ENCODE peak calls at places on chromosomes 16 and 17, in six cellular contexts. One of them, this sample, is unnamed.

GRCh38 chr16:4064950-4065352 is 51.3 kb downstream of the ADCY9 start:
- DNase-seq in AG04449: no peak
- DNase-seq in transverse colon: no peak
- DNase-seq in left ventricle myocardium inferior: no peak
- DNase-seq in adrenal gland: no peak
- DNase-seq in ascending aorta: no peak
- DNase-seq in this sample: no peak

GRCh38 chr17:1648582-1649115 is 1.0 kb downstream of the RILP start:
- DNase-seq in AG04449: peak
- DNase-seq in ascending aorta: peak
- DNase-seq in left ventricle myocardium inferior: peak
- DNase-seq in adrenal gland: peak
- DNase-seq in transverse colon: peak
- DNase-seq in this sample: peak

GRCh38 chr17:69342896-69343644 is 16.1 kb upstream of the ABCA5 start:
- DNase-seq in ascending aorta: no peak
- DNase-seq in transverse colon: no peak
- DNase-seq in adrenal gland: no peak
- DNase-seq in left ventricle myocardium inferior: no peak
- DNase-seq in AG04449: no peak
- DNase-seq in this sample: no peak

GRCh38 chr17:78020717-78021108 is 62.2 kb downstream of the TNRC6C start:
- DNase-seq in adrenal gland: no peak
- DNase-seq in left ventricle myocardium inferior: no peak
- DNase-seq in transverse colon: no peak
- DNase-seq in AG04449: no peak
- DNase-seq in ascending aorta: no peak
- DNase-seq in this sample: peak

GRCh38 chr17:57889892-57890856 is 40.3 kb upstream of the MRPS23 start:
- DNase-seq in left ventricle myocardium inferior: peak
- DNase-seq in transverse colon: peak
- DNase-seq in AG04449: no peak
- DNase-seq in ascending aorta: peak
- DNase-seq in adrenal gland: peak
- DNase-seq in this sample: peak

GRCh38 chr16:77786448-77786847 is 1.9 kb upstream of the VAT1L start:
- DNase-seq in left ventricle myocardium inferior: no peak
- DNase-seq in ascending aorta: no peak
- DNase-seq in adrenal gland: no peak
- DNase-seq in transverse colon: no peak
- DNase-seq in AG04449: no peak
- DNase-seq in this sample: no peak

GRCh38 chr17:27771576-27771975 is 28.8 kb downstream of the NOS2 start:
- DNase-seq in transverse colon: no peak
- DNase-seq in adrenal gland: no peak
- DNase-seq in AG04449: no peak
- DNase-seq in ascending aorta: no peak
- DNase-seq in left ventricle myocardium inferior: no peak
- DNase-seq in this sample: no peak

GRCh38 chr17:3513305-3514035 is 37.7 kb downstream of the ASPA start:
- DNase-seq in ascending aorta: no peak
- DNase-seq in adrenal gland: no peak
- DNase-seq in AG04449: no peak
- DNase-seq in left ventricle myocardium inferior: no peak
- DNase-seq in transverse colon: no peak
- DNase-seq in this sample: no peak

GRCh38 chr16:84356591-84357116 is 11.7 kb upstream of the ATP2C2 start:
- DNase-seq in left ventricle myocardium inferior: no peak
- DNase-seq in AG04449: no peak
- DNase-seq in transverse colon: peak
- DNase-seq in ascending aorta: no peak
- DNase-seq in adrenal gland: no peak
- DNase-seq in this sample: no peak

GRCh38 chr16:64356267-64356666 is 765.6 kb downstream of the CDH11 start:
- DNase-seq in AG04449: peak
- DNase-seq in left ventricle myocardium inferior: no peak
- DNase-seq in transverse colon: no peak
- DNase-seq in adrenal gland: no peak
- DNase-seq in ascending aorta: no peak
- DNase-seq in this sample: peak

GRCh38 chr16:2842340-2843000 is 12.4 kb downstream of the ZG16B start:
- DNase-seq in transverse colon: peak
- DNase-seq in left ventricle myocardium inferior: peak
- DNase-seq in ascending aorta: peak
- DNase-seq in AG04449: no peak
- DNase-seq in adrenal gland: peak
- DNase-seq in this sample: no peak

GRCh38 chr16:526181-527014 is 1.1 kb upstream of the CAPN15 start:
- DNase-seq in adrenal gland: peak
- DNase-seq in ascending aorta: no peak
- DNase-seq in AG04449: no peak
- DNase-seq in left ventricle myocardium inferior: peak
- DNase-seq in transverse colon: peak
- DNase-seq in this sample: peak

GRCh38 chr17:76685846-76686245 is 24.9 kb downstream of the MXRA7 start:
- DNase-seq in ascending aorta: no peak
- DNase-seq in adrenal gland: no peak
- DNase-seq in transverse colon: no peak
- DNase-seq in left ventricle myocardium inferior: no peak
- DNase-seq in AG04449: no peak
- DNase-seq in this sample: no peak

GRCh38 chr16:54926166-54926838 is 4.4 kb upstream of the IRX5 start:
- DNase-seq in AG04449: no peak
- DNase-seq in left ventricle myocardium inferior: no peak
- DNase-seq in ascending aorta: no peak
- DNase-seq in transverse colon: no peak
- DNase-seq in adrenal gland: no peak
- DNase-seq in this sample: peak

GRCh38 chr16:69833357-69833781 is 71.2 kb downstream of the WWP2 start:
- DNase-seq in ascending aorta: no peak
- DNase-seq in AG04449: no peak
- DNase-seq in adrenal gland: peak
- DNase-seq in transverse colon: no peak
- DNase-seq in left ventricle myocardium inferior: no peak
- DNase-seq in this sample: peak

GRCh38 chr16:1460602-1461138 is 14.2 kb downstream of the CLCN7 start:
- DNase-seq in transverse colon: no peak
- DNase-seq in adrenal gland: peak
- DNase-seq in AG04449: no peak
- DNase-seq in ascending aorta: no peak
- DNase-seq in left ventricle myocardium inferior: no peak
- DNase-seq in this sample: no peak

GRCh38 chr16:50254072-50254471 is 12.3 kb upstream of the ADCY7 start:
- DNase-seq in left ventricle myocardium inferior: no peak
- DNase-seq in AG04449: no peak
- DNase-seq in adrenal gland: no peak
- DNase-seq in transverse colon: no peak
- DNase-seq in ascending aorta: no peak
- DNase-seq in this sample: no peak

GRCh38 chr17:41824086-41824485 is 11.3 kb downstream of the FKBP10 start:
- DNase-seq in adrenal gland: no peak
- DNase-seq in AG04449: no peak
- DNase-seq in left ventricle myocardium inferior: no peak
- DNase-seq in transverse colon: no peak
- DNase-seq in ascending aorta: no peak
- DNase-seq in this sample: peak

GRCh38 chr16:30901201-30902069 is 5.0 kb downstream of the CTF1 start:
- DNase-seq in adrenal gland: no peak
- DNase-seq in ascending aorta: no peak
- DNase-seq in transverse colon: no peak
- DNase-seq in AG04449: no peak
- DNase-seq in left ventricle myocardium inferior: no peak
- DNase-seq in this sample: no peak

GRCh38 chr16:29974291-29975133 is 844 bp downstream of the TAOK2 start:
- DNase-seq in transverse colon: peak
- DNase-seq in AG04449: no peak
- DNase-seq in left ventricle myocardium inferior: no peak
- DNase-seq in ascending aorta: no peak
- DNase-seq in adrenal gland: peak
- DNase-seq in this sample: no peak

GRCh38 chr16:50303605-50304466 is 37.5 kb downstream of the ADCY7 start:
- DNase-seq in ascending aorta: peak
- DNase-seq in transverse colon: no peak
- DNase-seq in adrenal gland: peak
- DNase-seq in left ventricle myocardium inferior: no peak
- DNase-seq in AG04449: no peak
- DNase-seq in this sample: peak

GRCh38 chr16:49716268-49716667 is 139.6 kb downstream of the ZNF423 start:
- DNase-seq in left ventricle myocardium inferior: no peak
- DNase-seq in adrenal gland: no peak
- DNase-seq in AG04449: no peak
- DNase-seq in transverse colon: no peak
- DNase-seq in ascending aorta: no peak
- DNase-seq in this sample: no peak

GRCh38 chr17:80353718-80354275 is 61.2 kb upstream of the ENDOV start:
- DNase-seq in adrenal gland: no peak
- DNase-seq in transverse colon: no peak
- DNase-seq in ascending aorta: no peak
- DNase-seq in left ventricle myocardium inferior: no peak
- DNase-seq in AG04449: no peak
- DNase-seq in this sample: no peak

GRCh38 chr16:57341062-57341440 is 17.5 kb upstream of the CCL22 start:
- DNase-seq in left ventricle myocardium inferior: no peak
- DNase-seq in adrenal gland: no peak
- DNase-seq in transverse colon: no peak
- DNase-seq in ascending aorta: no peak
- DNase-seq in AG04449: no peak
- DNase-seq in this sample: no peak

GRCh38 chr17:76868176-76868668 is at the start of gene MGAT5B:
- DNase-seq in ascending aorta: peak
- DNase-seq in left ventricle myocardium inferior: peak
- DNase-seq in AG04449: no peak
- DNase-seq in transverse colon: peak
- DNase-seq in adrenal gland: peak
- DNase-seq in this sample: peak

GRCh38 chr16:30904114-30904780 is 7.8 kb downstream of the CTF1 start:
- DNase-seq in transverse colon: no peak
- DNase-seq in AG04449: no peak
- DNase-seq in ascending aorta: no peak
- DNase-seq in adrenal gland: no peak
- DNase-seq in left ventricle myocardium inferior: no peak
- DNase-seq in this sample: no peak

GRCh38 chr16:79082955-79083354 is 517.6 kb downstream of the MAF start:
- DNase-seq in adrenal gland: no peak
- DNase-seq in AG04449: no peak
- DNase-seq in ascending aorta: no peak
- DNase-seq in transverse colon: no peak
- DNase-seq in left ventricle myocardium inferior: no peak
- DNase-seq in this sample: no peak
- H3K4me3 ChIP-seq in adrenal gland: no peak
- H3K4me3 ChIP-seq in AG04449: no peak
- H3K4me3 ChIP-seq in ascending aorta: no peak
- H3K4me3 ChIP-seq in transverse colon: no peak
- H3K4me3 ChIP-seq in left ventricle myocardium inferior: no peak
- H3K4me3 ChIP-seq in this sample: no peak

DNA sequence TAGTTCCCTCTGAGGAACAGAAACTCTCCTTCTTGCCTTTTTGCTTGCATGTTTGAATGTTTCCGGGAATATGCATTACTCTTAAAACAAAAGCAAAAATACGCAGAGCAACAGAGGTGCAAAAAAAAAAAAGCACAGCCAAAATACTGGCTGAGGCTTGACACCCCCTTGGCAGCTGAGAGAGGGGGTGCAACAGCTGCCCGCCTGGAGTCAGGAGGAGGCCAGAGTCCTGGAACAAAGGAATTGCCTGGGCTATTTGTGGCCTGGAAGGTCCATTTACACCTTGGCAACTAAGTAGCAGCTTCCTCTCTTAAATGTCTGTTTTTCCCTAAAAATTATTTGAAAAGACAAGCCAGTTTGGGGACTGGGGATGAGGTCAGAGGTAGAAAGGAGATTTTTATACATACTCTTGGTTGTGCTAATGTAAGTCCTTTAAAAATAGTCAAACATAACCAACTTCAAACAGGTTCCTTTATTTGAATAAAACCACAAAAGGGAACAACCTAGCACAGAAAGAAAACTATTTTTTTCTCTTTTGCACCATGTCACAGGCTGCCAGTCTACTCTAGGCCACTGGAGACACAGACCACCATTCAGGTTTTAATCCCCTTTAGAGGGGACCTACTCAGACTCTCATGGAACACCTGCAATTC is 19.5 kb downstream of the USP7 start:
- DNase-seq in AG04449: no peak
- DNase-seq in left ventricle myocardium inferior: no peak
- DNase-seq in ascending aorta: no peak
- DNase-seq in transverse colon: no peak
- DNase-seq in adrenal gland: no peak
- DNase-seq in this sample: no peak
- H3K4me3 ChIP-seq in AG04449: no peak
- H3K4me3 ChIP-seq in left ventricle myocardium inferior: no peak
- H3K4me3 ChIP-seq in ascending aorta: no peak
- H3K4me3 ChIP-seq in transverse colon: no peak
- H3K4me3 ChIP-seq in adrenal gland: no peak
- H3K4me3 ChIP-seq in this sample: no peak

DNA sequence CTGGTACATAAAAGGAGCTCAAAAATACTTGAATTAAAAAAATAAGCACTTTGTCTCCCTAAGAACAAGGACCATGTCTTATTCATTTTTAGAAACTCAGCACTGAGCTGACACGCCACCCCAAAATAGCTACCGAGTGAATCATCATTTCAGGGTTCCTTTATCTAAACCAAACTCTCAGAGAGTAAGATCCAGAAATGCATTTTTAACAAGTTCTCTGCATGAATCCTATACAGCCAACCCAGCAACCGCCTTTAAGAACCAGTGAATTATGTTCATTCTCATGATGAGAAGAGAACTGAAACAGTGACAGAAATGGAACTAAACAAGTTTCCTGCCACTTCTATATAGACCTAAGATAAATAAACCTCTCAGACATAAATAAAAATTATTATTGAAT is 8.7 kb downstream of the C16orf87 start:
- DNase-seq in left ventricle myocardium inferior: no peak
- DNase-seq in transverse colon: no peak
- DNase-seq in adrenal gland: no peak
- DNase-seq in ascending aorta: no peak
- DNase-seq in AG04449: peak
- DNase-seq in this sample: peak
- H3K4me3 ChIP-seq in left ventricle myocardium inferior: no peak
- H3K4me3 ChIP-seq in transverse colon: no peak
- H3K4me3 ChIP-seq in adrenal gland: no peak
- H3K4me3 ChIP-seq in ascending aorta: no peak
- H3K4me3 ChIP-seq in AG04449: no peak
- H3K4me3 ChIP-seq in this sample: no peak

GRCh38 chr17:50370052-50370451 is 2.9 kb downstream of the MRPL27 start:
- DNase-seq in AG04449: no peak
- DNase-seq in ascending aorta: no peak
- DNase-seq in left ventricle myocardium inferior: no peak
- DNase-seq in adrenal gland: no peak
- DNase-seq in transverse colon: no peak
- DNase-seq in this sample: no peak

GRCh38 chr17:50372708-50373556 is at the start of the genes EME1 and MRPL27:
- DNase-seq in AG04449: no peak
- DNase-seq in ascending aorta: peak
- DNase-seq in transverse colon: peak
- DNase-seq in adrenal gland: peak
- DNase-seq in left ventricle myocardium inferior: peak
- DNase-seq in this sample: peak

GRCh38 chr17:50372222-50372621 is 762 bp downstream of the MRPL27 start:
- DNase-seq in adrenal gland: no peak
- DNase-seq in transverse colon: no peak
- DNase-seq in left ventricle myocardium inferior: no peak
- DNase-seq in ascending aorta: no peak
- DNase-seq in AG04449: no peak
- DNase-seq in this sample: no peak

GRCh38 chr17:50373705-50374104 is 676 bp downstream of the EME1 start:
- DNase-seq in transverse colon: no peak
- DNase-seq in adrenal gland: no peak
- DNase-seq in ascending aorta: no peak
- DNase-seq in left ventricle myocardium inferior: no peak
- DNase-seq in AG04449: no peak
- DNase-seq in this sample: no peak

GRCh38 chr17:50371526-50371925 is 1.5 kb downstream of the MRPL27 start:
- DNase-seq in transverse colon: no peak
- DNase-seq in adrenal gland: no peak
- DNase-seq in AG04449: no peak
- DNase-seq in left ventricle myocardium inferior: no peak
- DNase-seq in ascending aorta: no peak
- DNase-seq in this sample: no peak
- H3K4me3 ChIP-seq in transverse colon: no peak
- H3K4me3 ChIP-seq in adrenal gland: no peak
- H3K4me3 ChIP-seq in AG04449: no peak
- H3K4me3 ChIP-seq in left ventricle myocardium inferior: peak
- H3K4me3 ChIP-seq in ascending aorta: no peak
- H3K4me3 ChIP-seq in this sample: no peak